ENCODE peak calls at places on chromosomes 13 and 19, in eight cellular contexts. J is HCT116, D is GM23248, A is mammary epithelial cell, O is hepatocyte, S is PC-3, E is fibroblast of lung, Y is IMR-90. U is an unnamed sample.

GRCh38 chr13:114161644-114162532 is 17.2 kb upstream of the CFAP97D2 start:
- DNase-seq in J (no peak), D (peak), A (no peak), O (peak), S (peak), E (peak), Y (peak), U (peak)

GRCh38 chr19:35143231-35143715 is at the start of gene FXYD7:
- DNase-seq in J (no peak), D (no peak), A (no peak), O (no peak), S (no peak), E (no peak), Y (no peak), U (no peak)

GRCh38 chr19:53884256-53884655 is 2.3 kb downstream of the PRKCG start:
- DNase-seq in J (no peak), D (no peak), A (no peak), O (no peak), S (no peak), E (no peak), Y (no peak), U (peak)

GRCh38 chr19:8663920-8664670 is 33.7 kb downstream of the NFILZ start:
- DNase-seq in J (no peak), D (no peak), A (no peak), O (no peak), S (no peak), E (no peak), Y (no peak), U (no peak)

GRCh38 chr13:51287758-51288157 is 51.7 kb upstream of the SERPINE3 start:
- DNase-seq in J (no peak), D (no peak), A (no peak), O (no peak), S (no peak), E (no peak), Y (no peak), U (no peak)

GRCh38 chr19:14480695-14481069 is 5.5 kb upstream of the PTGER1 start:
- DNase-seq in J (no peak), D (peak), A (no peak), O (no peak), S (no peak), E (peak), Y (peak), U (no peak)

GRCh38 chr13:29849071-29849541 is 1.3 kb downstream of the UBL3 start:
- DNase-seq in J (no peak), D (peak), A (peak), O (peak), S (peak), E (peak), Y (peak), U (no peak)

GRCh38 chr19:45990113-45990728 is 5.0 kb upstream of the CCDC61 start:
- DNase-seq in J (no peak), D (no peak), A (no peak), O (no peak), S (no peak), E (no peak), Y (no peak), U (no peak)

GRCh38 chr19:19388568-19389555 is 16.6 kb upstream of the GATAD2A start:
- DNase-seq in J (no peak), D (no peak), A (no peak), O (no peak), S (no peak), E (no peak), Y (no peak), U (no peak)

GRCh38 chr19:1400281-1401137 is 833 bp downstream of the GAMT start:
- DNase-seq in J (no peak), D (peak), A (no peak), O (peak), S (no peak), E (no peak), Y (no peak), U (no peak)

GRCh38 chr19:39131255-39131755 is 5.7 kb downstream of the PAK4 start:
- DNase-seq in J (no peak), D (no peak), A (no peak), O (no peak), S (no peak), E (no peak), Y (peak), U (no peak)

GRCh38 chr13:40200273-40200978 is 466.0 kb downstream of the FOXO1 start:
- DNase-seq in J (no peak), D (no peak), A (peak), O (no peak), S (no peak), E (no peak), Y (no peak), U (no peak)

GRCh38 chr13:45847554-45848224 is 3.9 kb downstream of the SIAH3 start:
- DNase-seq in J (no peak), D (no peak), A (no peak), O (peak), S (no peak), E (no peak), Y (no peak), U (no peak)

GRCh38 chr19:41887711-41888382 is 4.9 kb downstream of the ARHGEF1 start:
- DNase-seq in J (peak), D (peak), A (peak), O (peak), S (peak), E (no peak), Y (peak), U (peak)

GRCh38 chr19:33292595-33293254 is 9.6 kb downstream of the CEBPA start:
- DNase-seq in J (no peak), D (peak), A (no peak), O (no peak), S (peak), E (no peak), Y (no peak), U (no peak)
- H3K27ac ChIP-seq in J (no peak), D (peak), A (peak), O (peak), S (peak), E (no peak), Y (no peak), U (peak)

DNA sequence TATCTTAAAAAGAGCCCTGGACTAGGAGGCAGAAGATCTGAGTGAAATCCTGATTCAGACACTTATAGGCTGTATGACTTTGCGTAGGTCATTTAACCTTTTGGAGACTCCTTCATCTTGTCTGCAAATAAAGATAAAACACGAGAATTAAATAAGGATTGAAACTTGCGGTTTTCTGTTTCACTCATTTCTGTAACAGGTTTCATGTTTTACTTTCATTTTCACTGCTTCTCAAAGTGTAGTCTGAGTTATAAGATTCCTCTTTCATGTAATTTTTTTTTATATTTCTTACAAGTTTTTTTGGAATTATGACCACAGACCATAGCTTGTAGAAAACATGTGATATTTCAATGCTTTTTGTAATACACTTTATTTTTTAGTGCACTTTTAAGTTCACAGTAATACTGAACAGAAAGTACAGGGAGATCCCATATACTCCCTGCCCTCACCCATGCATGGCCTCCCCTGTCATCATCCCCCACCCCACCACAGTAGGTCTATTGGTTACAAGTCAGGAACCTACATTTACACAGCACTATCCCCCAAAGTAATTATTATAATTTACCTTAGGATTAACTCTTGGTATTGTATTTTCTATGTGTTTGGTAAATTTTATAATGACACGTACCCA is 174.6 kb downstream of the ITGBL1 start:
- DNase-seq in J (no peak), D (peak), A (no peak), O (no peak), S (peak), E (peak), Y (peak), U (no peak)
- H2AFZ ChIP-seq in J (no peak), D (peak), A (no peak), O (no peak), S (peak), E (peak), Y (peak), U (no peak)

GRCh38 chr13:106919638-106920037 is 351.7 kb upstream of the ARGLU1 start:
- DNase-seq in J (no peak), D (no peak), A (no peak), O (peak), S (no peak), E (no peak), Y (no peak), U (no peak)
- H3K27ac ChIP-seq in J (no peak), D (no peak), A (no peak), O (peak), S (no peak), E (no peak), Y (no peak), U (no peak)

GRCh38 chr19:17370026-17370587 is 7.0 kb downstream of the PLVAP start:
- DNase-seq in J (no peak), D (peak), A (no peak), O (no peak), S (no peak), E (peak), Y (peak), U (no peak)
- H2AFZ ChIP-seq in J (no peak), D (no peak), A (no peak), O (no peak), S (no peak), E (no peak), Y (no peak), U (no peak)

GRCh38 chr19:55314396-55314795 is 10.7 kb downstream of the TMEM150B start:
- DNase-seq in J (no peak), D (no peak), A (no peak), O (no peak), S (no peak), E (no peak), Y (no peak), U (no peak)

GRCh38 chr19:55310498-55310897 is 14.6 kb downstream of the TMEM150B start:
- DNase-seq in J (no peak), D (no peak), A (no peak), O (no peak), S (no peak), E (no peak), Y (no peak), U (no peak)

GRCh38 chr19:55311397-55311796 is 13.7 kb downstream of the TMEM150B start:
- DNase-seq in J (no peak), D (no peak), A (no peak), O (no peak), S (no peak), E (no peak), Y (no peak), U (no peak)

GRCh38 chr19:55311797-55312196 is 13.3 kb downstream of the TMEM150B start:
- DNase-seq in J (no peak), D (no peak), A (no peak), O (no peak), S (no peak), E (no peak), Y (no peak), U (no peak)

GRCh38 chr19:55312621-55313117 is 12.5 kb downstream of the TMEM150B start:
- DNase-seq in J (no peak), D (no peak), A (no peak), O (no peak), S (no peak), E (no peak), Y (no peak), U (no peak)
- H3K27ac ChIP-seq in J (no peak), D (no peak), A (no peak), O (no peak), S (no peak), E (no peak), Y (no peak), U (no peak)

DNA sequence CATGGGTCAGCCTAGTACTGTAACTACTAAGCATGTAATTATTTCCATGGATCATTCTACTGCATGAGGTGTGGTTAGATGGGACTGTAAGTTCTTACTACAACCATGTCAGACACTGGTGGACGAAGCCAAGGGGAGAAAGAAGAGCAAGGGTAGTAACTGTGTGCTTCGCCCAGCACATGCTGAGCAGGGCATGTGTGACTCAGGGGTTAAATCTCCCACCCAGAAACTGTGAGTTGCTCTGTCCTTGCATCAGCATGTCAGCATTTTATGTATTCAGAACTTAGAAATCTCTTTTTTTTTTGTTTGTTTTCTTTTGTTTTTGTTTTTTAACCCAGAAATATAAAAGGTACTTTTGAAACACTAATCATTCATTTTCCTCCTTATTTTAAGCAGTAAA is 436.6 kb upstream of the KLF12 start:
- DNase-seq in J (peak), D (peak), A (peak), O (no peak), S (no peak), E (peak), Y (peak), U (no peak)
- H2AFZ ChIP-seq in J (no peak), D (no peak), A (no peak), O (no peak), S (no peak), E (no peak), Y (no peak), U (no peak)

GRCh38 chr19:49155830-49156346 is 692 bp upstream of the HRC start:
- DNase-seq in J (no peak), D (no peak), A (no peak), O (no peak), S (no peak), E (no peak), Y (no peak), U (no peak)

GRCh38 chr19:49155005-49155826 is at the start of gene HRC:
- DNase-seq in J (no peak), D (no peak), A (no peak), O (no peak), S (no peak), E (no peak), Y (no peak), U (no peak)

GRCh38 chr19:49160450-49161189 is 3.0 kb downstream of the TRPM4 start:
- DNase-seq in J (no peak), D (no peak), A (no peak), O (no peak), S (no peak), E (no peak), Y (no peak), U (no peak)

GRCh38 chr19:49154279-49154678 is 917 bp downstream of the HRC start:
- DNase-seq in J (no peak), D (no peak), A (no peak), O (no peak), S (no peak), E (no peak), Y (no peak), U (no peak)

DNA sequence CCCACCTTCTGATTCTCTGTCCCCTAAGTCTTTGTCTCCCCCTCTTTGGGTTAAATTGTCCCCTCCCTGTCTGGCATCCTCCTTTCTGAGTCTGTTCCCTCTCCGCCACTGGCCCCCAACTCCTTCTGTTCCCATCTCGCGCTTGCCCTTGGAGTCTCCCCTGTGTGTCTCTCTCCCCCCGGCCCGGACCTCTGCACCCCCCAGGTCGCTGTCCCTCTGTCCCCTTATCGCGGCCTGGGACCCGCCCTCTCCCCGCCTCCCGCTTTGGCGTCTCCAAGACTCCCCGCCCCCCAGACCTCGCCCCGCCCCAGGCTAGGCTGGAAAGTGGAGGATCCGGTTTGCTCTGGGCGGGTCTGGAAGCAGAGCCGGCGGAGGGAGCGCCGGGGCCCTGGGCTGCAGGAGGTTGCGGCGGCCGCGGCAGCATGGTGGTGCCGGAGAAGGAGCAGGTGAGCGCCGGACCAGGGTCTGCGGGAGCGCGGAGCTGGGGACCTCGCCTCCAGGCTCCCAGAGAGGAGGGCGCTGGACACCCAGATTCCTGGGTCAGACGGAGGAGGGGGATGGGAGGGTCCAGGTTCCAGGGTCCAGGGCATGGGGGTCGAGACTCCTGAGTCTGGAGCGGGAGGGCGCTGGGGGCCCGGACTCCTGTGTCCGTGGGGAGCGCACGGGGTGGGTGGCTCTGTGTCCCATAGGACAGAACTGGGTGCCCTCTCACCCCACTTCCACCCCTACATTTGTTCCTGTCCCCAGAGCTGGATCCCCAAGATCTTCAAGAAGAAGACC is at the start of gene TRPM4:
- DNase-seq in J (peak), D (peak), A (peak), O (peak), S (peak), E (peak), Y (peak), U (peak)
- H3K27ac ChIP-seq in J (peak), D (peak), A (peak), O (peak), S (peak), E (peak), Y (peak), U (no peak)

DNA sequence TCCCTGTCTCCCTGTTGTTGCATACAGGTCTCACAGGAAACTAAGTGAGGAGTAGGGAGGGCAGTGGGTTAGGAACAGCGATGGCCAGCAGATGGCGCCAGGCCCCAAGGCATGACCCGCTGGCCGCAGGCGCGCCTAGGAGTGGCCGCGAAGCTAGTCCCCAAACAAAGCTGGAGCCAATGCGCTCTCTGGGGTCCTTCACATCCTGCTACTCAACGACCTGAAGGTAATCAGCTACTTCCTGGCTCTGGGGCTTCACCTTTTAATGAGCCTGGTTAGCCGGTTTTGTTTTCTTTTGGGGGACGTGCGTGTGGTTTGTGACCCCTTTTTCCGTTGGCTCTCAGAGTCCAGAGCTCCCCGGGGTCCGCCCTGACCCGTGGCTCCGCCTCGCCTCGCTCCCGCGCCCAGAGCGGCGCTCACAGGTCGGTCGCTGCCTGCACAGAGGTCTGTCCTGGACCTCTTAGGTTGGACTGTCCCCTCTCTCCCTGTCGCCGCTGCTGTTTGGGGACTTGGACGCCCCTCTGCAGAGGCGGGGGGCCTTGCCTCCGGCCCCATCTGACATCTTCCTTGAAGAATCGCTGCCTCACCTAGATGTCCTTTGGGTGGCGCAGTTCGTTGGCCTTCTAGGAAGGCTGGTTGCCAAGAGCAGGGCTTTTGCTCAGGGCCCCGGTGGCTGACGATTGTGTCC is 62.2 kb upstream of the GTF3A start:
- DNase-seq in J (peak), D (peak), A (peak), O (peak), S (peak), E (peak), Y (peak), U (peak)
- H2AFZ ChIP-seq in J (peak), D (peak), A (peak), O (peak), S (peak), E (peak), Y (peak), U (peak)

DNA sequence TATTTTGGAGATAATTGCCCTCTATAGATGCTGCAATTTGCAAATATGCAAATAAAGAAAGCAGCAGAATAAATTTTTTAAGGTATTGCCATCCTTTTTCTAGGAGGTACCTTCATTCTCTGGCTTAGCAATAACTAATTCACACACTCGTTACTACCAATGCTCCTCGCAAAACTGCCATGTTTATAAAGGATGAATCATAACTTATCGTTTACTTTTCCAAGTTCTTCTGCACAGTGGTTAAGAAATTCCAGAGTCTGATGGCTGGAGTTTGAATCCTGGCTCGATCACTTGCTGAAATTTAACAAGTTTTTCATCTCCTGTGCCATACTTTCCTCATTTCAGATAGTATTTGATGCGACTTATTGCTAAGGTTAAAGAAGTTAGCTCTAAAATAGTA is 708.6 kb upstream of the KLHL1 start:
- DNase-seq in J (no peak), D (no peak), A (no peak), O (no peak), S (peak), E (peak), Y (peak), U (no peak)
- H3K27ac ChIP-seq in J (no peak), D (no peak), A (no peak), O (no peak), S (peak), E (no peak), Y (no peak), U (no peak)

DNA sequence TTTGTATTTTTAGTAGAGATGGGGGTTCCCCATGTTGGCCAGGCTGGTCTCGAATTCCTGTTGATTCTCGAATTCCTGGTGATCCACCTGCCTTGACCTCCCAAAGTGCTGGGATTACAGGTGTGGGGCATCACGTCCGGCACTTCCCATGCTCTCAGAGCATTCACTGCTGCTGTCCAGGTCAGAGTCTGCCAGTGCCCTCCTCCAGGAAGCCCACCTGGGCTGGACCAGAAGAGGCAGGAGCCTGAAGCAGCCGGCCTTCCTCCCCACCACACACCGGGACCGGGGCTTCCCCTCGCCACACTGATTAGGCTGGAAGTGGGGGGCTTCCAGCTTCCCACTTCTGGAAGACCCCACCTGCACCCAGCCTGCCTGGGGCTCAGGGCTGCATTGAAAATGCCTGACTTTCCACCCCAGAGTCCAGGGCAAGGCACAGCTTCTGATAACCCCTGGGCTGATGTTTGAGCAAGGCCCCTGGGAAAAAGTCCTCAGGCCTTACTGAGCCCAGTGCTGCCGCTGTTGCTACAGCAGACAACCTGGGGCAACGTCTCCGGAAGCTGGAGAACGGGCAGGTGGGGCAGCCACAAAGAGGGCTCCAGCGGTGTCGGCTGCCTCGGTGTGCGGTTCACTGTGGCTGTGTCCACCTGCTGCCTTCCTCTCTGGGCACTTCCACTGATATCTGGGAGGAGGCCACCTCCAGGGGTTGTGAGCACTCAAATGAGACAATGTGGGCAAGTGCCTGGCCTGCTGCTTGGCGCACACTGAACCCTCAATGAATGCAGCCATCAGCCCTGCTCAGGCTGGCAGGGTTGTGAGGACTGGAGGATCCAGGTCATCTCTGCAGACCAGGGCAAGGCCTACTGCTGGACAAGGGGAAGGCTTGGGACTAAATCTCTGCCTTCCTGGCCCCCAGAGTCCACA is 22.6 kb downstream of the CEBPA start:
- DNase-seq in J (no peak), D (no peak), A (no peak), O (peak), S (no peak), E (no peak), Y (no peak), U (no peak)
- H2AFZ ChIP-seq in J (no peak), D (no peak), A (no peak), O (no peak), S (no peak), E (no peak), Y (no peak), U (no peak)